ENCODE peak calls at places on chromosomes 2 and 18, in eight cellular contexts. V, S, W, P, O, B, Q and R are unnamed samples. For H3K4me1 and H3K9me3, the result is how much of the 10 kb centered on the place peaks cover.

GRCh38 chr18:54743596-54743995 is 84.7 kb upstream of the RAB27B start:
- DNase-seq in S (no peak), B (no peak), V (no peak), O (no peak), Q (no peak), P (no peak), W (no peak), R (no peak)

GRCh38 chr2:176079851-176080539 is 3.8 kb downstream of the EVX2 start:
- DNase-seq in B (no peak), V (no peak), S (no peak), Q (no peak), P (peak), W (peak), O (no peak), R (no peak)

GRCh38 chr18:8987250-8987649 is 115.2 kb upstream of the NDUFV2 start:
- DNase-seq in S (no peak), W (peak), Q (no peak), O (no peak), V (no peak), P (no peak), B (no peak), R (no peak)

GRCh38 chr2:160783481-160783880 is 289.9 kb upstream of the RBMS1 start:
- DNase-seq in Q (no peak), V (no peak), W (peak), P (no peak), B (no peak), S (no peak), O (no peak), R (no peak)

GRCh38 chr2:148719195-148719749 is 74.7 kb downstream of the EPC2 start:
- DNase-seq in Q (no peak), S (no peak), B (no peak), P (no peak), O (no peak), W (no peak), V (no peak), R (no peak)

GRCh38 chr2:152200562-152201465 is 25.3 kb upstream of the STAM2 start:
- DNase-seq in V (peak), Q (no peak), W (peak), B (peak), P (peak), O (peak), S (peak), R (peak)

GRCh38 chr2:18949871-18950597 is 360.7 kb upstream of the NT5C1B start:
- DNase-seq in O (no peak), W (peak), S (no peak), P (no peak), Q (no peak), B (no peak), V (no peak), R (no peak)

GRCh38 chr2:65687614-65688013 is 255.2 kb upstream of the SPRED2 start:
- DNase-seq in V (no peak), S (no peak), O (no peak), P (no peak), W (no peak), Q (no peak), B (no peak), R (peak)

GRCh38 chr18:27004056-27004829 is 138.7 kb upstream of the AQP4 start:
- DNase-seq in Q (no peak), V (no peak), P (peak), O (no peak), S (no peak), B (no peak), W (peak), R (no peak)

GRCh38 chr18:24011095-24011917 is 3.2 kb upstream of the TTC39C start:
- DNase-seq in P (no peak), Q (no peak), B (no peak), V (no peak), W (no peak), O (no peak), S (no peak), R (no peak)

GRCh38 chr2:133346654-133347053 is 221.6 kb downstream of the NCKAP5 start:
- DNase-seq in S (no peak), V (no peak), O (no peak), Q (no peak), P (no peak), W (no peak), B (no peak), R (no peak)

GRCh38 chr18:11034816-11035215 is 114.6 kb downstream of the PIEZO2 start:
- DNase-seq in B (no peak), P (no peak), W (peak), V (no peak), Q (no peak), S (no peak), O (no peak), R (no peak)

GRCh38 chr2:101617188-101617587 is 80.3 kb upstream of the MAP4K4 start:
- DNase-seq in B (no peak), P (no peak), W (peak), Q (no peak), V (no peak), O (no peak), S (no peak), R (no peak)

GRCh38 chr2:1613731-1614354 is 130.5 kb downstream of the PXDN start:
- DNase-seq in S (no peak), V (no peak), B (no peak), Q (no peak), W (peak), O (no peak), P (no peak), R (no peak)

GRCh38 chr2:85605406-85606115 is 3.1 kb upstream of the TMEM150A start:
- DNase-seq in W (peak), B (no peak), P (no peak), Q (no peak), S (no peak), V (peak), O (no peak), R (no peak)

GRCh38 chr2:74887961-74888670 is 54.2 kb downstream of the HK2 start:
- DNase-seq in B (no peak), P (no peak), O (no peak), S (no peak), W (no peak), Q (no peak), V (no peak), R (no peak)

GRCh38 chr2:197198890-197199289 is 111.7 kb downstream of the ANKRD44 start:
- DNase-seq in Q (peak), O (no peak), S (peak), W (peak), V (no peak), P (no peak), B (peak), R (peak)

GRCh38 chr2:128949360-128949759 is 630.7 kb upstream of the HS6ST1 start:
- DNase-seq in B (no peak), S (no peak), P (no peak), O (no peak), V (no peak), Q (no peak), W (peak), R (no peak)

GRCh38 chr2:157256621-157257020 is 884 bp upstream of the GALNT5 start:
- DNase-seq in P (no peak), S (no peak), B (no peak), O (no peak), V (no peak), W (no peak), Q (no peak), R (no peak)

GRCh38 chr18:9738266-9738969 is 30.3 kb downstream of the RAB31 start:
- DNase-seq in S (no peak), B (no peak), V (no peak), W (no peak), P (no peak), O (no peak), Q (no peak), R (no peak)

GRCh38 chr18:57802166-57802868 is 798 bp downstream of the ATP8B1 start:
- DNase-seq in Q (no peak), W (no peak), B (no peak), V (no peak), S (no peak), O (no peak), P (no peak), R (no peak)

GRCh38 chr2:81467096-81467495 is 1162.5 kb upstream of the LRRTM1 start:
- DNase-seq in S (no peak), P (no peak), W (no peak), V (no peak), B (no peak), Q (no peak), O (no peak), R (no peak)

GRCh38 chr2:83584674-83585073 is 874.4 kb downstream of the SUCLG1 start:
- DNase-seq in B (no peak), P (no peak), O (no peak), W (peak), Q (no peak), V (no peak), S (no peak), R (no peak)

GRCh38 chr2:174599310-174599941 is 1.8 kb upstream of the WIPF1 start:
- DNase-seq in B (no peak), V (no peak), P (no peak), O (no peak), Q (no peak), S (no peak), W (no peak), R (no peak)
- H3K4me1 ChIP-seq in B (under half), V (under half), P (under half), O (under half), Q (half or more), S (under half), W (under half), R (under half)

DNA sequence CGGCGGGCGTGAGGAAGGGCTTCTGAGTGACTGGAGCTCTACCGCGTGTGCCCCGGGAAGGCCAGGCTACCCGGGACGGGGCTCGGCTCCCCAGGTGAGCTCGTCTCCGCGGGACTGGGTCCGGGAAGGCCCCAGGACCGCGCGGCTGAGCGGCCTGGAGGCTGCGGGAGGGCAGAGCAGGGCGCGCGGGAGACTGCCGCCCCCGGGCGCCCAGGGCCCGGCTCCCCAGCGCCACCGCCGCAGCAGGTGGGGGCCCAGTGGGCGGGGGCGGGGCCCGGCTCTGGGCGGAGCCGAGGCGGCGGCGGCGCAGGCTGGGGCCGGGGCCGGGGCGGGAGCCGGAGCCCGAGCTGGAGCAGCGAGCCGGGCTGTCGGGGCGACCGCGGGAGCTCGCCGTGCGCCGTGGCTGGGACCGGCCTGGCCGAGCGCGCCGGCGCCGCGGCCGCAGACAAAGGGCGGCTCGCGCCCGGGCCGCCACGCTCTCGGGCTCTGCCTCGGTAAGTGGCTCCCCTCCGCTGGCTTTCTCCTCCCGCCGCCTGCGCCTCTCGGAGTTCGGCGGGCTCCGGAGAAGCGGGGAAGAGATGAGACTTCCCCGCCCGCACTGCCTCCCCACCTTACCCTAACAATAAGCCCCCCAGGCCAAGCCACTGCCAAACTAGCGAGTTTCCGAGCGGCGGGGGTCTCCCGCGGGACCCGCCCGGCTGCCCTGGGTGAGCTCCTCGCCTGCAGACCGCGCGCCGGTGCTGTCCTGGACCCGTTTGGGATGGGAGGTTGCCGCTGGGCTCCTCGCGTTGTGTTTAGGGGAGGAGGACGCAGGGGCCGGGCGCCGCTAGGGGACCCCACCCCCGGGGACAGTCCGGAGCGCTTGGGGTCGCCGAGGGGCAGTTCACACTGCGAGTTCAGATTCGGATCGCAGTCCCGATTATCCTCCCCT is at the start of gene MAPK4:
- DNase-seq in W (peak), O (no peak), V (peak), P (no peak), B (no peak), Q (no peak), S (peak), R (peak)
- TF ChIP-seq CTCF in W (no peak), O (no peak), V (no peak), P (no peak), B (no peak), Q (no peak), S (no peak), R (no peak)

GRCh38 chr2:5868891-5869400 is 176.8 kb downstream of the SOX11 start:
- DNase-seq in O (no peak), W (no peak), V (no peak), S (no peak), P (no peak), B (no peak), Q (no peak), R (no peak)
- H3K9me3 ChIP-seq in O (under half), W (under half), V (under half), S (under half), P (under half), B (under half), Q (under half), R (under half)

GRCh38 chr2:2674836-2675235 is 343.8 kb upstream of the MYT1L start:
- DNase-seq in V (no peak), B (no peak), Q (no peak), P (no peak), W (no peak), O (no peak), S (no peak), R (no peak)
- H3K4me1 ChIP-seq in V (under half), B (under half), Q (under half), P (under half), W (under half), O (under half), S (under half), R (under half)

GRCh38 chr2:221264318-221264717 is 307.8 kb downstream of the EPHA4 start:
- DNase-seq in W (no peak), V (no peak), Q (no peak), P (no peak), S (no peak), O (no peak), B (no peak), R (no peak)
- TF ChIP-seq CTCF in W (no peak), V (no peak), Q (no peak), P (no peak), S (no peak), O (no peak), B (no peak), R (no peak)

GRCh38 chr2:16204791-16205620 is 264.7 kb downstream of the MYCN start:
- DNase-seq in V (no peak), W (no peak), B (no peak), Q (no peak), O (no peak), P (no peak), S (no peak), R (no peak)
- H3K9me3 ChIP-seq in V (under half), W (under half), B (under half), Q (under half), O (under half), P (under half), S (under half), R (under half)